ENCODE peak calls at places on chromosome 1, in four cellular contexts. One of them, this sample, is unnamed.

GRCh38 chr1:187691439-187691838 is 862.7 kb downstream of the PLA2G4A start:
- DNase-seq in colonic mucosa: no peak
- DNase-seq in GM10248: no peak
- DNase-seq in IMR-90: peak; percentile 98
- DNase-seq in this sample: no peak

GRCh38 chr1:161226320-161226711 is 456 bp downstream of the TOMM40L start:
- DNase-seq in colonic mucosa: peak; percentile 26
- DNase-seq in GM10248: no peak
- DNase-seq in IMR-90: no peak
- DNase-seq in this sample: no peak

GRCh38 chr1:198168180-198168579 is 11.4 kb downstream of the NEK7 start:
- DNase-seq in colonic mucosa: no peak
- DNase-seq in GM10248: no peak
- DNase-seq in IMR-90: peak; percentile 75
- DNase-seq in this sample: no peak

GRCh38 chr1:2128189-2128901 is 66.2 kb downstream of the FAAP20 start:
- DNase-seq in colonic mucosa: no peak
- DNase-seq in GM10248: no peak
- DNase-seq in IMR-90: no peak
- DNase-seq in this sample: no peak

GRCh38 chr1:97791251-97791650 is 129.6 kb downstream of the DPYD start:
- DNase-seq in colonic mucosa: no peak
- DNase-seq in GM10248: peak; percentile 8
- DNase-seq in IMR-90: no peak
- DNase-seq in this sample: peak; percentile 8

GRCh38 chr1:108708726-108709660 is 3.7 kb upstream of the FNDC7 start:
- DNase-seq in colonic mucosa: peak; percentile 41
- DNase-seq in GM10248: no peak
- DNase-seq in IMR-90: no peak
- DNase-seq in this sample: peak; percentile 15

GRCh38 chr1:13465515-13465914 is 48.3 kb downstream of the LRRC38 start:
- DNase-seq in colonic mucosa: no peak
- DNase-seq in GM10248: no peak
- DNase-seq in IMR-90: no peak
- DNase-seq in this sample: no peak

GRCh38 chr1:152654110-152654509 is 9.1 kb upstream of the LCE2D start:
- DNase-seq in colonic mucosa: peak; percentile 72
- DNase-seq in GM10248: peak; percentile 49
- DNase-seq in IMR-90: peak; percentile 33
- DNase-seq in this sample: peak; percentile 71

GRCh38 chr1:41390171-41390570 is 28.9 kb downstream of the FOXO6 start:
- DNase-seq in colonic mucosa: no peak
- DNase-seq in GM10248: no peak
- DNase-seq in IMR-90: no peak
- DNase-seq in this sample: no peak

GRCh38 chr1:40432644-40433385 is 17.5 kb upstream of the ZFP69B start:
- DNase-seq in colonic mucosa: no peak
- DNase-seq in GM10248: no peak
- DNase-seq in IMR-90: no peak
- DNase-seq in this sample: no peak

GRCh38 chr1:177471244-177471643 is 300.5 kb downstream of the BRINP2 start:
- DNase-seq in colonic mucosa: no peak
- DNase-seq in GM10248: no peak
- DNase-seq in IMR-90: no peak
- DNase-seq in this sample: no peak

GRCh38 chr1:39360726-39361125 is 130.7 kb upstream of the BMP8A start:
- DNase-seq in colonic mucosa: no peak
- DNase-seq in GM10248: no peak
- DNase-seq in IMR-90: no peak
- DNase-seq in this sample: no peak

GRCh38 chr1:46246548-46247432 is 773 bp upstream of the RAD54L start:
- DNase-seq in colonic mucosa: peak; percentile 61
- DNase-seq in GM10248: peak; percentile 40
- DNase-seq in IMR-90: peak; percentile 45
- DNase-seq in this sample: peak; percentile 56

GRCh38 chr1:17586172-17586963 is 46.9 kb downstream of the ARHGEF10L start:
- DNase-seq in colonic mucosa: no peak
- DNase-seq in GM10248: no peak
- DNase-seq in IMR-90: peak; percentile 87
- DNase-seq in this sample: no peak

GRCh38 chr1:38436749-38437148 is 390.2 kb upstream of the POU3F1 start:
- DNase-seq in colonic mucosa: no peak
- DNase-seq in GM10248: no peak
- DNase-seq in IMR-90: no peak
- DNase-seq in this sample: no peak

GRCh38 chr1:24606296-24606605 is 36.9 kb upstream of the SRRM1 start:
- DNase-seq in colonic mucosa: no peak
- DNase-seq in GM10248: no peak
- DNase-seq in IMR-90: no peak
- DNase-seq in this sample: no peak

GRCh38 chr1:1282998-1283397 is 2.8 kb downstream of the SCNN1D start:
- DNase-seq in colonic mucosa: no peak
- DNase-seq in GM10248: no peak
- DNase-seq in IMR-90: peak; percentile 55
- DNase-seq in this sample: no peak

GRCh38 chr1:33111965-33112364 is 31.0 kb downstream of the AZIN2 start:
- DNase-seq in colonic mucosa: no peak
- DNase-seq in GM10248: no peak
- DNase-seq in IMR-90: peak; percentile 44
- DNase-seq in this sample: no peak
- TF ChIP-seq CTCF in colonic mucosa: no peak
- TF ChIP-seq CTCF in GM10248: peak; percentile 50
- TF ChIP-seq CTCF in IMR-90: peak; percentile 55
- TF ChIP-seq CTCF in this sample: peak; percentile 31

GRCh38 chr1:165884690-165885304 is 57.4 kb downstream of the UCK2 start:
- DNase-seq in colonic mucosa: no peak
- DNase-seq in GM10248: no peak
- DNase-seq in IMR-90: no peak
- DNase-seq in this sample: no peak
- TF ChIP-seq CTCF in colonic mucosa: no peak
- TF ChIP-seq CTCF in GM10248: no peak
- TF ChIP-seq CTCF in IMR-90: no peak
- TF ChIP-seq CTCF in this sample: no peak

GRCh38 chr1:18973446-18973955 is 17.0 kb upstream of the IFFO2 start:
- DNase-seq in colonic mucosa: no peak
- DNase-seq in GM10248: no peak
- DNase-seq in IMR-90: no peak
- DNase-seq in this sample: no peak

GRCh38 chr1:18970762-18971161 is 14.3 kb upstream of the IFFO2 start:
- DNase-seq in colonic mucosa: no peak
- DNase-seq in GM10248: no peak
- DNase-seq in IMR-90: no peak
- DNase-seq in this sample: no peak

GRCh38 chr1:18974005-18974404 is 17.5 kb upstream of the IFFO2 start:
- DNase-seq in colonic mucosa: no peak
- DNase-seq in GM10248: no peak
- DNase-seq in IMR-90: no peak
- DNase-seq in this sample: no peak

GRCh38 chr1:18972991-18973390 is 16.5 kb upstream of the IFFO2 start:
- DNase-seq in colonic mucosa: no peak
- DNase-seq in GM10248: no peak
- DNase-seq in IMR-90: peak; percentile 34
- DNase-seq in this sample: no peak

DNA sequence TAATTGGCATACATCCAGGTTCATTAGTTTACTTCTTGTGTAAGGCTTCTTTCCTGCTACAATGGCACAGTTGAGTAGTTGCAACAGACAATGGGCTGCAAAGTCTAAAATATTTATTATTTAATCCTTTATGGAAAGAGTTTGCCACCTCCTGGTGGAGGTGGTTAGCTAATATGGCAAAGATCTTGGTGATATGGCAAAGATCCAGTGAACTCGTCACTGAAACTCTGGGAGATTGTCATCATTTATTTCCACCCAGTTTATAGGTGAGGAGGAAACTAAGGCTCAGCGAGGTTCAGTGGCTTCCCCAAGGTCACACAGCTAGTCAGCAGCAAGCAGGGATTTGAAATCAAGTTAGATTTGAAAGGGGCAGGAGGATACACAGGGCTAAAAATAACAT is 16.1 kb upstream of the IFFO2 start:
- DNase-seq in colonic mucosa: no peak
- DNase-seq in GM10248: no peak
- DNase-seq in IMR-90: peak; percentile 26
- DNase-seq in this sample: no peak
- TF ChIP-seq CTCF in colonic mucosa: no peak
- TF ChIP-seq CTCF in GM10248: peak; percentile 15
- TF ChIP-seq CTCF in IMR-90: peak; percentile 43
- TF ChIP-seq CTCF in this sample: no peak

DNA sequence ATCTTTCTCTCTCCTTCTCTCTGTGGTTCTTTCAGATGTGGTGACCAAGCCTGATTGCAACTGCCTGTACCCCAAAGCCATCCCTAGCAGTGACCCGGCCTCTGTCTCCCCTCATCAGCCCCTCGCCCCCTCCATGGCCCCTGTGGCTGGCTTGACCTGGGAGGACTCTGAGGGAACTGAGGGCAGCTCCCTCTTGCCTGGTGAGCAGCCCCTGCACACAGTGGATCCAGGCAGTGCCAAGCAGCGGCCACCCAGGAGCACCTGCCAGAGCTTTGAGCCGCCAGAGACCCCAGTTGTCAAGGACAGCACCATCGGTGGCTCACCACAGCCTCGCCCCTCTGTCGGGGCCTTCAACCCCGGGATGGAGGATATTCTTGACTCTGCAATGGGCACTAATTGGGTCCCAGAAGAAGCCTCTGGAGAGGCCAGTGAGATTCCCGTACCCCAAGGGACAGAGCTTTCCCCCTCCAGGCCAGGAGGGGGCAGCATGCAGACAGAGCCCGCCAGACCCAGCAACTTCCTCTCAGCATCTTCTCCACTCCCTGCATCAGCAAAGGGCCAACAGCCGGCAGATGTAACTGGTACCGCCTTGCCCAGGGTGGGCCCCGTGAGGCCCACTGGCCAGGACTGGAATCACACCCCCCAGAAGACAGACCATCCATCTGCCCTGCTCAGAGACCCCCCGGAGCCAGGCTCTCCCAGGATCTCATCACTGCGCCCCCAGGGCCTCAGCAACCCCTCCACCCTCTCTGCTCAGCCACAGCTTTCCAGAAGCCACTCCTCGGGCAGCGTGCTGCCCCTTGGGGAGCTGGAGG is 12.7 kb downstream of the CSF1 start:
- DNase-seq in colonic mucosa: peak; percentile 32
- DNase-seq in GM10248: peak; percentile 70
- DNase-seq in IMR-90: no peak
- DNase-seq in this sample: peak; percentile 47
- TF ChIP-seq CTCF in colonic mucosa: peak; percentile 39
- TF ChIP-seq CTCF in GM10248: peak; percentile 20
- TF ChIP-seq CTCF in IMR-90: peak; percentile 37
- TF ChIP-seq CTCF in this sample: peak; percentile 45

GRCh38 chr1:109790735-109791494 is 27.2 kb upstream of the EPS8L3 start:
- DNase-seq in colonic mucosa: peak; percentile 58
- DNase-seq in GM10248: peak; percentile 85
- DNase-seq in IMR-90: peak; percentile 41
- DNase-seq in this sample: peak; percentile 84
- TF ChIP-seq CTCF in colonic mucosa: peak; percentile 18
- TF ChIP-seq CTCF in GM10248: peak; percentile 53
- TF ChIP-seq CTCF in IMR-90: peak; percentile 35
- TF ChIP-seq CTCF in this sample: peak; percentile 45

This sample was measured in GM20000.